ENCODE peak calls at places on chromosomes 4 and X, in five cellular contexts. One of them, this sample, is unnamed.

GRCh38 chr4:56158483-56158882 is 209.7 kb downstream of the CEP135 start:
- DNase-seq in adrenal gland: no peak
- DNase-seq in PC-9: no peak
- DNase-seq in A549: no peak
- DNase-seq in CD4-positive, alpha-beta memory T cell: no peak
- DNase-seq in this sample: no peak

GRCh38 chrX:1521459-1521956 is 15.5 kb downstream of the P2RY8 start:
- DNase-seq in adrenal gland: no peak
- DNase-seq in PC-9: no peak
- DNase-seq in A549: no peak
- DNase-seq in CD4-positive, alpha-beta memory T cell: peak; percentile 71
- DNase-seq in this sample: peak; percentile 78

GRCh38 chr4:94635172-94635571 is 122.6 kb upstream of the BMPR1B start:
- DNase-seq in adrenal gland: no peak
- DNase-seq in PC-9: no peak
- DNase-seq in A549: no peak
- DNase-seq in CD4-positive, alpha-beta memory T cell: no peak
- DNase-seq in this sample: no peak

GRCh38 chr4:81421346-81422218 is 50.1 kb downstream of the RASGEF1B start:
- DNase-seq in adrenal gland: no peak
- DNase-seq in PC-9: peak; percentile 39
- DNase-seq in A549: no peak
- DNase-seq in CD4-positive, alpha-beta memory T cell: no peak
- DNase-seq in this sample: no peak

GRCh38 chr4:43352859-43353258 is 460.3 kb downstream of the GRXCR1 start:
- DNase-seq in adrenal gland: no peak
- DNase-seq in PC-9: no peak
- DNase-seq in A549: no peak
- DNase-seq in CD4-positive, alpha-beta memory T cell: no peak
- DNase-seq in this sample: no peak

GRCh38 chrX:70508296-70508911 is 63.8 kb downstream of the DLG3 start:
- DNase-seq in adrenal gland: no peak
- DNase-seq in PC-9: no peak
- DNase-seq in A549: no peak
- DNase-seq in CD4-positive, alpha-beta memory T cell: no peak
- DNase-seq in this sample: no peak

GRCh38 chr4:152398060-152398459 is 137.8 kb downstream of the FBXW7 start:
- DNase-seq in adrenal gland: no peak
- DNase-seq in PC-9: no peak
- DNase-seq in A549: no peak
- DNase-seq in CD4-positive, alpha-beta memory T cell: no peak
- DNase-seq in this sample: no peak

GRCh38 chrX:38375888-38376287 is 23.5 kb downstream of the OTC start:
- DNase-seq in adrenal gland: peak; percentile 17
- DNase-seq in PC-9: no peak
- DNase-seq in A549: peak; percentile 4
- DNase-seq in CD4-positive, alpha-beta memory T cell: no peak
- DNase-seq in this sample: no peak

GRCh38 chr4:11420327-11420726 is 8.4 kb downstream of the HS3ST1 start:
- DNase-seq in adrenal gland: no peak
- DNase-seq in PC-9: no peak
- DNase-seq in A549: no peak
- DNase-seq in CD4-positive, alpha-beta memory T cell: no peak
- DNase-seq in this sample: no peak

GRCh38 chrX:31570658-31571057 is 498.8 kb upstream of the FTHL17 start:
- DNase-seq in adrenal gland: no peak
- DNase-seq in PC-9: no peak
- DNase-seq in A549: no peak
- DNase-seq in CD4-positive, alpha-beta memory T cell: no peak
- DNase-seq in this sample: no peak

GRCh38 chrX:94961730-94962129 is 1287.7 kb downstream of the FAM133A start:
- DNase-seq in adrenal gland: no peak
- DNase-seq in PC-9: no peak
- DNase-seq in A549: no peak
- DNase-seq in CD4-positive, alpha-beta memory T cell: no peak
- DNase-seq in this sample: no peak

GRCh38 chr4:38728651-38729141 is 54.1 kb downstream of the TLR10 start:
- DNase-seq in adrenal gland: no peak
- DNase-seq in PC-9: peak; percentile 99
- DNase-seq in A549: no peak
- DNase-seq in CD4-positive, alpha-beta memory T cell: no peak
- DNase-seq in this sample: no peak

DNA sequence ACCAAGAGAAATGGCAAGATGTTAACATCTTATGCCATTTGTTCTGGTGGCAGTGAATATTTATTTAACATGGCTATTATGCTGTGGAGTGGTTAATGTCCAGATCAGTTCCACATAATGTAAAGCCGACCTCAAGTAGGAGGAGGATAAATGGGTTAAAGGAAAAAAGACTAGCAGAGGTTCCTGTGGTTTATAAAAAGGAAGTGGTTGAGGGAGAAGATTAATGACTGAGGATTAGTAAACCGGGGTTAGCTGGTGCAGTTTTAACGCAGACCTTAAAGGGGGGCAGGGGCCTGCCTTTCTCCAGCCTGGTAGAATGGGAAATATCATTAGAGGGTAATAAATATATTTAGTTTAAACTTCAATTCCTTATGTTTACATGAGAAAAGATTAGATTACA is 124.3 kb upstream of the LIMCH1 start:
- DNase-seq in adrenal gland: no peak
- DNase-seq in PC-9: no peak
- DNase-seq in A549: no peak
- DNase-seq in CD4-positive, alpha-beta memory T cell: no peak
- DNase-seq in this sample: no peak
- H3K4me1 ChIP-seq in adrenal gland: peaks cover 17% of the 10 kb centered on the region
- H3K4me1 ChIP-seq in PC-9: peaks cover 14% of the 10 kb centered on the region
- H3K4me1 ChIP-seq in A549: peaks cover 98% of the 10 kb centered on the region
- H3K4me1 ChIP-seq in CD4-positive, alpha-beta memory T cell: no peaks in the 10 kb centered on the region
- H3K4me1 ChIP-seq in this sample: no peaks in the 10 kb centered on the region

GRCh38 chr4:110484029-110484428 is 8.1 kb downstream of the ENPEP start:
- DNase-seq in adrenal gland: no peak
- DNase-seq in PC-9: no peak
- DNase-seq in A549: no peak
- DNase-seq in CD4-positive, alpha-beta memory T cell: no peak
- DNase-seq in this sample: no peak
- H3K27ac ChIP-seq in adrenal gland: no peak overlapping the region
- H3K27ac ChIP-seq in PC-9: no peak overlapping the region
- H3K27ac ChIP-seq in A549: no peak overlapping the region
- H3K27ac ChIP-seq in CD4-positive, alpha-beta memory T cell: no peak overlapping the region
- H3K27ac ChIP-seq in this sample: no peak overlapping the region

DNA sequence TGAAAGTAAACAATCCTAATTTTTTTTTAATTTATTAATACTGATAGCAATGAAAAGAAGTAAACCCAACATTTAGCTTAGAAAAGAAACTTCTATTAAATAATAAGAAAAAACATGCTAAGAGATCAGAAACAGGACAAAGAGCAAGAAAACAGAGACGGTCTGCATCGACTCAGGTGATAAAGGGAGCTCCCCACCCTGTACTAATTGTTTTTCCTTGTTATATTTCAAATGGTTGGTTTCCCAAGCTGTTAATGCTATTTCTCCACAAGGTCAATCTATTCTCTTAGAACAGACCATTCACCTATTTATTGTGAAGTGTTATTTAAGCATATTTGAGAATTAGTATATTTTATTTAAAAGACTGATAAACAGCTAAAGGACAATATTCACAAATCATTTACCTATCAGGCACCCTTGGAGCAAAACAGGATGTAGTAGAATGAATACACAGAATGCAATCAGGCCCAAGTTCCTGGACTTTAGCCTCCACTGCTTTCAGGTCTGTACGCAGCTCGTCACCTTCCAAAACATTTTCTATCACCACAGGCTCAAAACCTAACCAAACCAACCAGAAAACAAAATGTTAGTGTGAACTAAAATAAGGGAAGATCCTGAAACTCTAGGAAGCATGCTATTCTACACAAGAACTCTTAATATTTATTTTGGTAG is 5.5 kb downstream of the SEPSECS start:
- DNase-seq in adrenal gland: no peak
- DNase-seq in PC-9: no peak
- DNase-seq in A549: no peak
- DNase-seq in CD4-positive, alpha-beta memory T cell: no peak
- DNase-seq in this sample: no peak
- H3K9me3 ChIP-seq in adrenal gland: no peaks in the 10 kb centered on the region
- H3K9me3 ChIP-seq in PC-9: no peaks in the 10 kb centered on the region
- H3K9me3 ChIP-seq in A549: no peaks in the 10 kb centered on the region
- H3K9me3 ChIP-seq in CD4-positive, alpha-beta memory T cell: no peaks in the 10 kb centered on the region
- H3K9me3 ChIP-seq in this sample: no peaks in the 10 kb centered on the region

DNA sequence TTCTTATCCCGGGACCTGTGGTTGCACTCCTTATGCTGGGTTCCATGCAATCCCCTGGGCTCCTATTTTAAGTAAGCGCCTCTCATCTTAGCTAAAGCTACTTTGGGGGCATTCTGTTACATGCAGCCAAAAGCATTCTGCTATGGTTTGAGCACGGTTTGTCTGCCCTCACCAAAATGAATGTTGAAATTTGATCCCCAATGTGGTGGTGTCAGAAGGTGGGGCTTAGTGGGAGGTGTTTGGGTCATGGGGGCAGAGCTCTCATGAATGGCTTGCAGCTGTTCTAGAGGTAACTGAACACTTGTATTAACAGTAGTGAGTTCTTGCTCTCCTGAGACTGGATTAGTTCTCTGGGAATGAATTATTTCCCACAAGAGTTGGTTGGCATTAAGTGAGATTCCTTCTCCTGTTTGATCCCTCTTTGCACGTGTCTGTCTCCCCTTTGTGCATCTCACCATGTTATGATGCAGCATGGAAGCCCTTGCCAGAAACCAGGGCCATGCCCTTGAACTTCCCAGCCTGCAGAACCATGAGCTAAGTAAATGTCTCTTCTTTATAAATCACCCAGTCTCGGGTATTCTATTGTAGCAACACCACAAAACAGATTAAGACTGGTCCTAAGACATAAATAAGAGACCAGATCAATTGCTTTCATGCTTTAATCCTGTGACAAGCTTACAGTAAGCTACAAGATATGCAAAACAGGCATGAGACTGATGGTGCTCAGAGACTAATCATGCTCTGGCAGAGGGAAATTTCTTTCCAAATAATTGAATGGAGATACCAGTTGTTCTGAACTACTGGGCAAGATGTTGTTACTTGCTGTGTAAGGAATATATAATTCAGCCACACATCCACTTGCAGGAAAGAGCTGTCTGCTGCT is 141.7 kb downstream of the TSPAN5 start:
- DNase-seq in adrenal gland: no peak
- DNase-seq in PC-9: no peak
- DNase-seq in A549: no peak
- DNase-seq in CD4-positive, alpha-beta memory T cell: no peak
- DNase-seq in this sample: no peak
- H3K4me1 ChIP-seq in adrenal gland: no peaks in the 10 kb centered on the region
- H3K4me1 ChIP-seq in PC-9: peaks cover 14% of the 10 kb centered on the region
- H3K4me1 ChIP-seq in A549: peaks cover 45% of the 10 kb centered on the region
- H3K4me1 ChIP-seq in CD4-positive, alpha-beta memory T cell: peaks cover 32% of the 10 kb centered on the region
- H3K4me1 ChIP-seq in this sample: peaks cover 4% of the 10 kb centered on the region

DNA sequence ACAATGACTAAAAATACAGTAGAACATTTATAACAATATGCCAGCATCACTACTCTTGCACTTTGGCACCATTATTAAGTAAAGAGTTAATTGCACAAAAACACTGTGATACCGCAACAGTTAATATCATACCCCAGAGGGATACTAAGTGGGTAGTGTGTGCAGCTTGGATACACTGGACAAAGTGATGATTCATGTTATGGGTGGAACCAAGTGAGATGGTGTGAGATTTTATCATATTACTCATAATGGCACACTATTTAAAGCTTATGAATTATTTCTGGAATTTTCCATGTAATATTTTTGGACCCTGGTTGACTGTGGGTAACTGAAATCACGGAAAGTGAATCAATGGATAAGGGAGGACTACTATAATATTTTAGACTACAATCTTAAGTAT is 265.3 kb downstream of the PCDH18 start:
- DNase-seq in adrenal gland: no peak
- DNase-seq in PC-9: no peak
- DNase-seq in A549: no peak
- DNase-seq in CD4-positive, alpha-beta memory T cell: no peak
- DNase-seq in this sample: no peak
- H3K27ac ChIP-seq in adrenal gland: no peak overlapping the region
- H3K27ac ChIP-seq in PC-9: no peak overlapping the region
- H3K27ac ChIP-seq in A549: no peak overlapping the region
- H3K27ac ChIP-seq in CD4-positive, alpha-beta memory T cell: no peak overlapping the region
- H3K27ac ChIP-seq in this sample: no peak overlapping the region

DNA sequence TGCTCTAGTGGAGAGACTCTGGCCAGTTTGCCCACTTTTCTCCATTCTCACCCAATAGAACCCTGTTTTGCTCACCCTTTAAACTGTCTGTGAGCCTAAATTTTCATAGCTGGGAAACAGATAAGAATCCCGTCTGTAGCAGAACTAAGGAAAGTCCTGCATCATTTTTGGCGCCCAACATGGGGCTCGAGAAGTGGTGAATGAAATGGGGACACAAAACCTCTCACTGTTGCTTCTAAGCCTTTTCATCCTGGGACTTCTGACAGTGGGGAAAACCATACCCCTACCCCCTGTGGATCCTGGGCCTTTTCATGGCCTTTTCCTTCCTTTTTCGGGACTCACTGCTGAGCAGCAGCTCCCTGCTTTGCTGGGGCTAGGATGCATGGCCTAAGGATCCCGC is 189.9 kb downstream of the INPP4B start:
- DNase-seq in adrenal gland: no peak
- DNase-seq in PC-9: no peak
- DNase-seq in A549: no peak
- DNase-seq in CD4-positive, alpha-beta memory T cell: peak; percentile 15
- DNase-seq in this sample: no peak
- H3K9me3 ChIP-seq in adrenal gland: peaks cover 37% of the 10 kb centered on the region
- H3K9me3 ChIP-seq in PC-9: peaks cover 22% of the 10 kb centered on the region
- H3K9me3 ChIP-seq in A549: peaks cover 37% of the 10 kb centered on the region
- H3K9me3 ChIP-seq in CD4-positive, alpha-beta memory T cell: peaks cover 20% of the 10 kb centered on the region
- H3K9me3 ChIP-seq in this sample: peaks cover 45% of the 10 kb centered on the region

GRCh38 chr4:119017634-119018033 is 118.0 kb upstream of the MYOZ2 start:
- DNase-seq in adrenal gland: no peak
- DNase-seq in PC-9: no peak
- DNase-seq in A549: no peak
- DNase-seq in CD4-positive, alpha-beta memory T cell: no peak
- DNase-seq in this sample: no peak
- H3K4me1 ChIP-seq in adrenal gland: no peaks in the 10 kb centered on the region
- H3K4me1 ChIP-seq in PC-9: no peaks in the 10 kb centered on the region
- H3K4me1 ChIP-seq in A549: no peaks in the 10 kb centered on the region
- H3K4me1 ChIP-seq in CD4-positive, alpha-beta memory T cell: no peaks in the 10 kb centered on the region
- H3K4me1 ChIP-seq in this sample: no peaks in the 10 kb centered on the region

GRCh38 chrX:281166-281999 is at the start of gene PLCXD1:
- DNase-seq in adrenal gland: no peak
- DNase-seq in PC-9: no peak
- DNase-seq in A549: peak; percentile 85
- DNase-seq in CD4-positive, alpha-beta memory T cell: no peak
- DNase-seq in this sample: no peak
- H3K27ac ChIP-seq in adrenal gland: no peak within 1 kb of the TSS
- H3K27ac ChIP-seq in PC-9: no peak within 1 kb of the TSS
- H3K27ac ChIP-seq in A549: peak within 1 kb of the TSS; percentile 99
- H3K27ac ChIP-seq in CD4-positive, alpha-beta memory T cell: no peak within 1 kb of the TSS
- H3K27ac ChIP-seq in this sample: peak within 1 kb of the TSS; percentile 38

This sample was measured in CD8-positive, alpha-beta memory T cell.